ENCODE peak calls at places on chromosomes 6 and 20, in nine cellular contexts. One of them, this sample, is unnamed.

GRCh38 chr20:25493748-25494505 is 86.5 kb downstream of the GINS1 start:
- DNase-seq in CD8-positive, alpha-beta T cell: no peak
- DNase-seq in brain microvascular endothelial cell: no peak
- DNase-seq in cardiac muscle cell: no peak
- DNase-seq in right cardiac atrium: no peak
- DNase-seq in Panc1: no peak
- DNase-seq in dorsolateral prefrontal cortex: no peak
- DNase-seq in tibial artery: no peak
- DNase-seq in ovary: no peak
- DNase-seq in this sample: no peak

GRCh38 chr20:59931511-59932312 is 1.7 kb downstream of the SYCP2 start:
- DNase-seq in CD8-positive, alpha-beta T cell: no peak
- DNase-seq in brain microvascular endothelial cell: no peak
- DNase-seq in cardiac muscle cell: no peak
- DNase-seq in right cardiac atrium: no peak
- DNase-seq in Panc1: no peak
- DNase-seq in dorsolateral prefrontal cortex: no peak
- DNase-seq in tibial artery: no peak
- DNase-seq in ovary: no peak
- DNase-seq in this sample: no peak

GRCh38 chr6:9398794-9399373 is 963.5 kb upstream of the SLC35B3 start:
- DNase-seq in CD8-positive, alpha-beta T cell: no peak
- DNase-seq in brain microvascular endothelial cell: no peak
- DNase-seq in cardiac muscle cell: no peak
- DNase-seq in right cardiac atrium: peak
- DNase-seq in Panc1: no peak
- DNase-seq in dorsolateral prefrontal cortex: peak
- DNase-seq in tibial artery: no peak
- DNase-seq in ovary: no peak
- DNase-seq in this sample: no peak

GRCh38 chr6:112086744-112087135 is 542 bp downstream of the TUBE1 start:
- DNase-seq in CD8-positive, alpha-beta T cell: no peak
- DNase-seq in brain microvascular endothelial cell: peak
- DNase-seq in cardiac muscle cell: peak
- DNase-seq in right cardiac atrium: no peak
- DNase-seq in Panc1: no peak
- DNase-seq in dorsolateral prefrontal cortex: no peak
- DNase-seq in tibial artery: no peak
- DNase-seq in ovary: no peak
- DNase-seq in this sample: no peak

GRCh38 chr6:31663961-31664789 is 622 bp downstream of the GPANK1 start:
- DNase-seq in CD8-positive, alpha-beta T cell: no peak
- DNase-seq in brain microvascular endothelial cell: peak
- DNase-seq in cardiac muscle cell: no peak
- DNase-seq in right cardiac atrium: peak
- DNase-seq in Panc1: no peak
- DNase-seq in dorsolateral prefrontal cortex: no peak
- DNase-seq in tibial artery: peak
- DNase-seq in ovary: peak
- DNase-seq in this sample: no peak

GRCh38 chr6:57305754-57306153 is 11.7 kb upstream of the PRIM2 start:
- DNase-seq in CD8-positive, alpha-beta T cell: no peak
- DNase-seq in brain microvascular endothelial cell: no peak
- DNase-seq in cardiac muscle cell: no peak
- DNase-seq in right cardiac atrium: no peak
- DNase-seq in Panc1: no peak
- DNase-seq in dorsolateral prefrontal cortex: no peak
- DNase-seq in tibial artery: no peak
- DNase-seq in ovary: no peak
- DNase-seq in this sample: no peak

GRCh38 chr6:143079325-143079640 is 18.6 kb downstream of the AIG1 start:
- DNase-seq in CD8-positive, alpha-beta T cell: no peak
- DNase-seq in brain microvascular endothelial cell: no peak
- DNase-seq in cardiac muscle cell: no peak
- DNase-seq in right cardiac atrium: no peak
- DNase-seq in Panc1: no peak
- DNase-seq in dorsolateral prefrontal cortex: no peak
- DNase-seq in tibial artery: no peak
- DNase-seq in ovary: no peak
- DNase-seq in this sample: no peak

GRCh38 chr6:64250126-64250525 is 614.5 kb downstream of the PHF3 start:
- DNase-seq in CD8-positive, alpha-beta T cell: no peak
- DNase-seq in brain microvascular endothelial cell: no peak
- DNase-seq in cardiac muscle cell: no peak
- DNase-seq in right cardiac atrium: no peak
- DNase-seq in Panc1: no peak
- DNase-seq in dorsolateral prefrontal cortex: no peak
- DNase-seq in tibial artery: no peak
- DNase-seq in ovary: no peak
- DNase-seq in this sample: no peak

GRCh38 chr20:58109126-58109880 is 119.2 kb downstream of the ANKRD60 start:
- DNase-seq in CD8-positive, alpha-beta T cell: no peak
- DNase-seq in brain microvascular endothelial cell: peak
- DNase-seq in cardiac muscle cell: no peak
- DNase-seq in right cardiac atrium: no peak
- DNase-seq in Panc1: no peak
- DNase-seq in dorsolateral prefrontal cortex: no peak
- DNase-seq in tibial artery: no peak
- DNase-seq in ovary: no peak
- DNase-seq in this sample: peak

GRCh38 chr6:5695260-5696245 is 311.2 kb downstream of the NRN1 start:
- DNase-seq in CD8-positive, alpha-beta T cell: no peak
- DNase-seq in brain microvascular endothelial cell: peak
- DNase-seq in cardiac muscle cell: no peak
- DNase-seq in right cardiac atrium: no peak
- DNase-seq in Panc1: no peak
- DNase-seq in dorsolateral prefrontal cortex: no peak
- DNase-seq in tibial artery: no peak
- DNase-seq in ovary: no peak
- DNase-seq in this sample: no peak

GRCh38 chr6:11806561-11807317 is 28.1 kb upstream of the ADTRP start:
- DNase-seq in CD8-positive, alpha-beta T cell: no peak
- DNase-seq in brain microvascular endothelial cell: no peak
- DNase-seq in cardiac muscle cell: no peak
- DNase-seq in right cardiac atrium: no peak
- DNase-seq in Panc1: no peak
- DNase-seq in dorsolateral prefrontal cortex: no peak
- DNase-seq in tibial artery: no peak
- DNase-seq in ovary: no peak
- DNase-seq in this sample: no peak

GRCh38 chr6:5191222-5191621 is 69.5 kb downstream of the LYRM4 start:
- DNase-seq in CD8-positive, alpha-beta T cell: no peak
- DNase-seq in brain microvascular endothelial cell: peak
- DNase-seq in cardiac muscle cell: no peak
- DNase-seq in right cardiac atrium: no peak
- DNase-seq in Panc1: no peak
- DNase-seq in dorsolateral prefrontal cortex: no peak
- DNase-seq in tibial artery: no peak
- DNase-seq in ovary: no peak
- DNase-seq in this sample: no peak

GRCh38 chr6:112205521-112206458 is 48.6 kb downstream of the LAMA4 start:
- DNase-seq in CD8-positive, alpha-beta T cell: no peak
- DNase-seq in brain microvascular endothelial cell: peak
- DNase-seq in cardiac muscle cell: peak
- DNase-seq in right cardiac atrium: no peak
- DNase-seq in Panc1: no peak
- DNase-seq in dorsolateral prefrontal cortex: no peak
- DNase-seq in tibial artery: no peak
- DNase-seq in ovary: no peak
- DNase-seq in this sample: no peak

GRCh38 chr6:55953384-55953783 is 78.0 kb upstream of the BMP5 start:
- DNase-seq in CD8-positive, alpha-beta T cell: no peak
- DNase-seq in brain microvascular endothelial cell: peak
- DNase-seq in cardiac muscle cell: no peak
- DNase-seq in right cardiac atrium: no peak
- DNase-seq in Panc1: peak
- DNase-seq in dorsolateral prefrontal cortex: no peak
- DNase-seq in tibial artery: no peak
- DNase-seq in ovary: no peak
- DNase-seq in this sample: no peak

GRCh38 chr20:56702931-56703840 is 74.1 kb downstream of the TFAP2C start:
- DNase-seq in CD8-positive, alpha-beta T cell: no peak
- DNase-seq in brain microvascular endothelial cell: no peak
- DNase-seq in cardiac muscle cell: no peak
- DNase-seq in right cardiac atrium: no peak
- DNase-seq in Panc1: no peak
- DNase-seq in dorsolateral prefrontal cortex: no peak
- DNase-seq in tibial artery: no peak
- DNase-seq in ovary: no peak
- DNase-seq in this sample: no peak

GRCh38 chr6:111750753-111751684 is 122.2 kb downstream of the FYN start:
- DNase-seq in CD8-positive, alpha-beta T cell: peak
- DNase-seq in brain microvascular endothelial cell: peak
- DNase-seq in cardiac muscle cell: no peak
- DNase-seq in right cardiac atrium: no peak
- DNase-seq in Panc1: no peak
- DNase-seq in dorsolateral prefrontal cortex: no peak
- DNase-seq in tibial artery: no peak
- DNase-seq in ovary: no peak
- DNase-seq in this sample: no peak

GRCh38 chr6:72321741-72322140 is 300.1 kb upstream of the KCNQ5 start:
- DNase-seq in CD8-positive, alpha-beta T cell: no peak
- DNase-seq in brain microvascular endothelial cell: peak
- DNase-seq in cardiac muscle cell: no peak
- DNase-seq in right cardiac atrium: no peak
- DNase-seq in Panc1: no peak
- DNase-seq in dorsolateral prefrontal cortex: no peak
- DNase-seq in tibial artery: no peak
- DNase-seq in ovary: no peak
- DNase-seq in this sample: no peak

GRCh38 chr20:10647471-10647870 is 26.3 kb downstream of the JAG1 start:
- DNase-seq in CD8-positive, alpha-beta T cell: no peak
- DNase-seq in brain microvascular endothelial cell: no peak
- DNase-seq in cardiac muscle cell: peak
- DNase-seq in right cardiac atrium: no peak
- DNase-seq in Panc1: no peak
- DNase-seq in dorsolateral prefrontal cortex: no peak
- DNase-seq in tibial artery: peak
- DNase-seq in ovary: no peak
- DNase-seq in this sample: peak

GRCh38 chr6:128368213-128369000 is 152.0 kb downstream of the PTPRK start:
- DNase-seq in CD8-positive, alpha-beta T cell: no peak
- DNase-seq in brain microvascular endothelial cell: no peak
- DNase-seq in cardiac muscle cell: no peak
- DNase-seq in right cardiac atrium: no peak
- DNase-seq in Panc1: no peak
- DNase-seq in dorsolateral prefrontal cortex: no peak
- DNase-seq in tibial artery: no peak
- DNase-seq in ovary: no peak
- DNase-seq in this sample: no peak

DNA sequence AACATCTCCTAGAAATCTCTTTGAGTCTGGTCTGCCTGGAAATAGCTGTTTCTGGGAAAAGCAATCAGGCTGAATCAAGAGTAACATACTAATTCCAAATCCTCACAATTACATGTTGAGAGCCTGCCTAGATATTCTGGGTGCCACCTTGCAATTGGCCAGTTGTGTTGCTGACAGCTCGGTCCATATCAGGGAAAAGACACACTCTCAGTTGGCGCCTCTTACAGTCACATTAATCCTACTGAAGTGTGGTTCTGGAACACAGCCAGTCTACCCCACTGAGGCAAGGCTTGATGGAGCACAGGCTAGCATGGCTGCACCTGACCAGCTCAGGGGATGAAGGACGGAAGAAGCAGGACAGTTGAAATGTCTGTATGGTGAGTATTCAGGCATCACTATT is 121.4 kb upstream of the TAB2 start:
- DNase-seq in CD8-positive, alpha-beta T cell: no peak
- DNase-seq in brain microvascular endothelial cell: no peak
- DNase-seq in cardiac muscle cell: peak
- DNase-seq in right cardiac atrium: no peak
- DNase-seq in Panc1: no peak
- DNase-seq in dorsolateral prefrontal cortex: no peak
- DNase-seq in tibial artery: no peak
- DNase-seq in ovary: no peak
- DNase-seq in this sample: no peak
- H3K27ac ChIP-seq in CD8-positive, alpha-beta T cell: no peak
- H3K27ac ChIP-seq in brain microvascular endothelial cell: no peak
- H3K27ac ChIP-seq in cardiac muscle cell: peak
- H3K27ac ChIP-seq in right cardiac atrium: no peak
- H3K27ac ChIP-seq in Panc1: no peak
- H3K27ac ChIP-seq in dorsolateral prefrontal cortex: no peak
- H3K27ac ChIP-seq in tibial artery: no peak
- H3K27ac ChIP-seq in ovary: no peak
- H3K27ac ChIP-seq in this sample: no peak

GRCh38 chr6:22147983-22148797 is 148.6 kb downstream of the PRL start:
- DNase-seq in CD8-positive, alpha-beta T cell: peak
- DNase-seq in brain microvascular endothelial cell: peak
- DNase-seq in cardiac muscle cell: peak
- DNase-seq in right cardiac atrium: peak
- DNase-seq in Panc1: no peak
- DNase-seq in dorsolateral prefrontal cortex: no peak
- DNase-seq in tibial artery: no peak
- DNase-seq in ovary: no peak
- DNase-seq in this sample: no peak
- H3K4me3 ChIP-seq in CD8-positive, alpha-beta T cell: no peak
- H3K4me3 ChIP-seq in brain microvascular endothelial cell: no peak
- H3K4me3 ChIP-seq in cardiac muscle cell: no peak
- H3K4me3 ChIP-seq in right cardiac atrium: no peak
- H3K4me3 ChIP-seq in Panc1: no peak
- H3K4me3 ChIP-seq in dorsolateral prefrontal cortex: peak
- H3K4me3 ChIP-seq in tibial artery: no peak
- H3K4me3 ChIP-seq in ovary: no peak
- H3K4me3 ChIP-seq in this sample: no peak

GRCh38 chr6:36128073-36128472 is 2.2 kb upstream of the MAPK13 start:
- DNase-seq in CD8-positive, alpha-beta T cell: no peak
- DNase-seq in brain microvascular endothelial cell: no peak
- DNase-seq in cardiac muscle cell: no peak
- DNase-seq in right cardiac atrium: no peak
- DNase-seq in Panc1: no peak
- DNase-seq in dorsolateral prefrontal cortex: no peak
- DNase-seq in tibial artery: no peak
- DNase-seq in ovary: no peak
- DNase-seq in this sample: no peak
- H3K27ac ChIP-seq in CD8-positive, alpha-beta T cell: no peak
- H3K27ac ChIP-seq in brain microvascular endothelial cell: no peak
- H3K27ac ChIP-seq in cardiac muscle cell: no peak
- H3K27ac ChIP-seq in right cardiac atrium: no peak
- H3K27ac ChIP-seq in Panc1: no peak
- H3K27ac ChIP-seq in dorsolateral prefrontal cortex: no peak
- H3K27ac ChIP-seq in tibial artery: no peak
- H3K27ac ChIP-seq in ovary: no peak
- H3K27ac ChIP-seq in this sample: no peak

DNA sequence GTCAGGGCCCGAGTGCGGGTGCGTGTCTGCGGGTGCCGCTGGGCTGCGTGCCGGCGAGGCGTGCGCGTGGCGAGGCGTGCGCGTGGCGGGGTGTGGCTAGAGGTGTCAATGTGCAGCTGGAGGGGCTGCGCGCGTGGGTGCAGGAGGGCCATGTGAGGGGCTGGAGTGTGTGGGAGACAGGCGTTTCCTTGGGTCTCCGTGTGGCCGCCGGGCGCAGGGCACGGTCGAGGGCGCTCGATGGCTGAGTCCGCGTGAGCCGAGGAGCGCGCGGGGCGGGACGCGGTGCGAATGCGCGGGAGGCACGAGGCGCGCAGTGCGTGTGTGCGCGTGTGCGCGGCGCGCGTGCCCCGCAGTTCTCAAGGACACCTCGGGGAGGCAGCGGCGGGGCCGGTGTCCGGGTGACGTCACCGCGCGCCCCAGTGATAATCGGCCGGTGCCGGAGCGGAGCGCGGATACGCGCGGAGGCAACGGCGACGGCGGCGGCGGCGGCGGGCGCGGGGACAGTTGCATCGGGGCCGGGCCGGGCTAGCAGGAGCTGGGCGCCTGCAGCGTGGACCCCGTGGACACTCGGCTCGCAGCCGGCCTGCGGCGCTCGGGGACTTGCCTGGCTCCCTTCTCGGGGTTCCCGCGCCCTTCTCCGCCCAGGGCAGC is 38.7 kb downstream of the YTHDF1 start:
- DNase-seq in CD8-positive, alpha-beta T cell: no peak
- DNase-seq in brain microvascular endothelial cell: no peak
- DNase-seq in cardiac muscle cell: no peak
- DNase-seq in right cardiac atrium: no peak
- DNase-seq in Panc1: no peak
- DNase-seq in dorsolateral prefrontal cortex: peak
- DNase-seq in tibial artery: no peak
- DNase-seq in ovary: no peak
- DNase-seq in this sample: no peak
- H3K4me3 ChIP-seq in CD8-positive, alpha-beta T cell: no peak
- H3K4me3 ChIP-seq in brain microvascular endothelial cell: no peak
- H3K4me3 ChIP-seq in cardiac muscle cell: peak
- H3K4me3 ChIP-seq in right cardiac atrium: no peak
- H3K4me3 ChIP-seq in Panc1: no peak
- H3K4me3 ChIP-seq in dorsolateral prefrontal cortex: peak
- H3K4me3 ChIP-seq in tibial artery: no peak
- H3K4me3 ChIP-seq in ovary: no peak
- H3K4me3 ChIP-seq in this sample: peak